ENCODE peak calls at places on chromosome 14, in eight cellular contexts. G, U, J, M, F, B, T and C are unnamed samples.

GRCh38 chr14:49954171-49954631 is 61.3 kb downstream of the ARF6 start:
- DNase-seq in F (no peak), J (no peak), G (no peak), T (no peak), B (peak; percentile 52), U (no peak), M (peak; percentile 71), C (peak; percentile 60)

GRCh38 chr14:22266683-22267082 is 322.3 kb downstream of the DAD1 start:
- DNase-seq in J (no peak), G (peak; percentile 58), T (no peak), F (no peak), U (no peak), M (no peak), B (no peak), C (no peak)

GRCh38 chr14:101020971-101021370 is 117.4 kb upstream of the RTL1 start:
- DNase-seq in F (no peak), G (no peak), J (no peak), B (no peak), M (no peak), T (no peak), U (no peak), C (no peak)

GRCh38 chr14:65019944-65020566 is 33.4 kb downstream of the FNTB start:
- DNase-seq in F (peak; percentile 53), U (peak; percentile 64), T (peak; percentile 79), J (peak; percentile 85), B (peak; percentile 83), G (peak; percentile 89), M (peak; percentile 83), C (peak; percentile 62)

GRCh38 chr14:24535737-24536136 is 27.7 kb upstream of the CMA1 start:
- DNase-seq in T (no peak), J (no peak), U (no peak), B (no peak), M (no peak), G (no peak), F (no peak), C (peak; percentile 17)

GRCh38 chr14:93789366-93790130 is 1.3 kb upstream of the PRIMA1 start:
- DNase-seq in T (no peak), M (no peak), J (no peak), U (no peak), B (no peak), G (no peak), F (no peak), C (no peak)

GRCh38 chr14:78401866-78402265 is 231.7 kb downstream of the NRXN3 start:
- DNase-seq in U (no peak), T (no peak), J (no peak), B (peak; percentile 42), M (no peak), G (no peak), F (no peak), C (peak; percentile 14)

GRCh38 chr14:77883479-77884238 is 83.8 kb downstream of the ADCK1 start:
- DNase-seq in G (no peak), T (no peak), B (no peak), F (no peak), M (no peak), J (no peak), U (no peak), C (no peak)

GRCh38 chr14:70282666-70283065 is 76.8 kb downstream of the COX16 start:
- DNase-seq in J (no peak), F (no peak), U (no peak), B (no peak), M (no peak), T (no peak), G (no peak), C (no peak)

GRCh38 chr14:76775159-76775694 is 14.0 kb downstream of the VASH1 start:
- DNase-seq in U (no peak), B (no peak), T (no peak), M (no peak), J (no peak), G (no peak), F (no peak), C (no peak)

GRCh38 chr14:94394594-94395305 is 6.3 kb upstream of the SERPINA1 start:
- DNase-seq in F (no peak), M (peak; percentile 58), J (peak; percentile 74), G (no peak), T (peak; percentile 31), B (peak; percentile 69), U (no peak), C (peak; percentile 47)

GRCh38 chr14:51534623-51535022 is 117.1 kb upstream of the FRMD6 start:
- DNase-seq in F (peak; percentile 71), T (peak; percentile 21), M (peak; percentile 67), J (peak; percentile 95), G (peak; percentile 99), B (peak; percentile 63), U (no peak), C (peak; percentile 89)

GRCh38 chr14:55336691-55337090 is 65.5 kb downstream of the FBXO34 start:
- DNase-seq in G (no peak), M (no peak), T (no peak), F (no peak), U (no peak), B (no peak), J (no peak), C (no peak)

GRCh38 chr14:55336161-55336560 is 64.9 kb downstream of the FBXO34 start:
- DNase-seq in U (no peak), M (no peak), B (no peak), T (no peak), J (no peak), G (peak; percentile 27), F (no peak), C (peak; percentile 48)

GRCh38 chr14:55339770-55340169 is 68.5 kb downstream of the FBXO34 start:
- DNase-seq in J (no peak), G (peak; percentile 75), T (no peak), U (no peak), F (no peak), M (peak; percentile 25), B (peak; percentile 23), C (peak; percentile 82)

GRCh38 chr14:55340482-55340881 is 69.3 kb downstream of the FBXO34 start:
- DNase-seq in J (no peak), G (no peak), B (no peak), T (no peak), F (no peak), U (no peak), M (no peak), C (no peak)
- H4K20me1 ChIP-seq in J (peaks cover 4% of the 10 kb centered on the region), G (no peaks in the 10 kb centered on the region), B (no peaks in the 10 kb centered on the region), T (peaks cover 11% of the 10 kb centered on the region), F (no peaks in the 10 kb centered on the region), U (peaks cover 5% of the 10 kb centered on the region), M (peaks cover 42% of the 10 kb centered on the region), C (no peaks in the 10 kb centered on the region)

GRCh38 chr14:74084277-74085046 is at the start of the genes ALDH6A1 and LIN52:
- DNase-seq in F (peak; percentile 100), M (peak; percentile 100), U (peak; percentile 100), B (peak; percentile 100), T (peak; percentile 100), J (peak; percentile 100), G (peak; percentile 100), C (peak; percentile 100)

GRCh38 chr14:74085828-74086227 is 1.1 kb downstream of the LIN52 start:
- DNase-seq in T (peak; percentile 11), B (no peak), F (no peak), G (no peak), M (no peak), J (no peak), U (peak; percentile 50), C (peak; percentile 3)

GRCh38 chr14:74083784-74084276 is 423 bp downstream of the ALDH6A1 start:
- DNase-seq in G (no peak), J (peak; percentile 32), F (no peak), M (no peak), T (peak; percentile 50), U (peak; percentile 4), B (no peak), C (no peak)

GRCh38 chr14:74083161-74083560 is 1.1 kb downstream of the ALDH6A1 start:
- DNase-seq in B (no peak), U (no peak), T (peak; percentile 26), J (no peak), G (no peak), M (peak; percentile 13), F (no peak), C (no peak)

GRCh38 chr14:74085047-74085637 is 386 bp downstream of the LIN52 start:
- DNase-seq in J (peak; percentile 10), M (peak; percentile 55), G (peak; percentile 21), T (peak; percentile 36), F (no peak), B (peak; percentile 62), U (peak; percentile 12), C (peak; percentile 63)
- H4K20me1 ChIP-seq in J (no peaks in the 10 kb centered on the region), M (no peaks in the 10 kb centered on the region), G (no peaks in the 10 kb centered on the region), T (no peaks in the 10 kb centered on the region), F (no peaks in the 10 kb centered on the region), B (no peaks in the 10 kb centered on the region), U (no peaks in the 10 kb centered on the region), C (no peaks in the 10 kb centered on the region)

GRCh38 chr14:99249389-99249788 is 22.6 kb downstream of the BCL11B start:
- DNase-seq in M (no peak), F (no peak), T (no peak), G (no peak), U (no peak), J (no peak), B (no peak), C (peak; percentile 60)

GRCh38 chr14:99250636-99251208 is 21.3 kb downstream of the BCL11B start:
- DNase-seq in G (no peak), F (no peak), M (no peak), B (no peak), T (no peak), J (no peak), U (no peak), C (no peak)

GRCh38 chr14:99247772-99248171 is 24.2 kb downstream of the BCL11B start:
- DNase-seq in T (no peak), F (no peak), B (no peak), U (no peak), M (no peak), G (no peak), J (no peak), C (no peak)

GRCh38 chr14:99247091-99247729 is 24.8 kb downstream of the BCL11B start:
- DNase-seq in J (no peak), M (no peak), G (no peak), B (no peak), U (no peak), F (no peak), T (no peak), C (no peak)

GRCh38 chr14:99248761-99249171 is 23.2 kb downstream of the BCL11B start:
- DNase-seq in B (no peak), U (no peak), M (no peak), J (no peak), T (no peak), G (no peak), F (no peak), C (no peak)
- H4K20me1 ChIP-seq in B (no peaks in the 10 kb centered on the region), U (no peaks in the 10 kb centered on the region), M (no peaks in the 10 kb centered on the region), J (no peaks in the 10 kb centered on the region), T (no peaks in the 10 kb centered on the region), G (no peaks in the 10 kb centered on the region), F (no peaks in the 10 kb centered on the region), C (no peaks in the 10 kb centered on the region)

DNA sequence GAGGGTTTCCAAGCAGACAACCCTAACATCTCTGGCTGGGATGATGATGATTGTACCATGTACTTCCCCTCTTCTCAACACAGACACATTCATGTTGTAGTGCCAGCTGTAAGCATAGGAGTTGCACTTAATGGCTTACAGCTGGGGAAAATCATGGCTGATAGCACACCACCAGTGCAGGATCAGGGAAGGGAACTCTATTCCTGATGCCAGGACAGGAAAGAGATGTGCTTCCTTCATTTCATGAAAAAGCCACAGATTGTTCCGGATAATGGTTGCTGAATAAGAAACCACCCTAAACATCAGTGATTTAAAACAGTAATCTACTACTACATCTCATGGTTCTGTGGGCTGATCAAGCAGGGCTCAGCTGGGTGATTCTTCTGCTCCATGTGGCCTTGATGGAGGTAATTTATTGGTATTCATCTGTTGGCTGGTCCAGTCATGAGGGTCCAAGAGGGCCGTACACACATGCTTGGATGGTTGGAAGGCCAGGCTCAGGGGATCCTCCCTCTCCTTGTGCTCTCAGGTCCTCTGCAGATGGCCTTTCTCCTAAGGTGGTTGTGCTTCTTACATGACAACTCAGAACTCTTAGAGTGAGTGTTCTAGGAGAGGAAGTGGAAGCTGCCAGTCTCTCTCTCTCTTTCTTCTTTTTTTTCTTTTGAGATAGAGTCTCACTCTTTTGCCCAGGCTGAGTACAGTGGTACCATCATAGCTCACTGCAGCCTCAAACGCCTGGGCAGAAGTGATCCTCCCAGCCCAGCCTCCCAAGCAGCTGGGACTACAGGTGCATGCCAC is 16.5 kb downstream of the TRAF3 start:
- DNase-seq in J (no peak), F (no peak), G (no peak), M (no peak), U (no peak), T (no peak), B (no peak), C (no peak)
- H4K20me1 ChIP-seq in J (no peaks in the 10 kb centered on the region), F (peaks cover 9% of the 10 kb centered on the region), G (peaks cover 5% of the 10 kb centered on the region), M (peaks cover 54% of the 10 kb centered on the region), U (no peaks in the 10 kb centered on the region), T (no peaks in the 10 kb centered on the region), B (no peaks in the 10 kb centered on the region), C (no peaks in the 10 kb centered on the region)